ENCODE peak calls at places on chromosome 17, in four cellular contexts. One of them, this sample, is unnamed.

GRCh38 chr17:5438716-5439445 is at the start of gene C1QBP:
- DNase-seq in stimulated activated CD4-positive, alpha-beta T cell treated with anti-CD3 and anti-CD28 coated beads, Interleukin-12 subunit alpha, Interleukin-12 subunit beta, amount 100 ng/mL, for 4 hours: peak
- DNase-seq in activated T-helper 1 cell treated with Interleukin-2 at 50 U/mL for 16 hours: peak
- DNase-seq in stimulated activated CD8-positive, alpha-beta memory T cell treated with anti-CD3 and anti-CD28 coated beads, Interleukin-7, amount 100 ng/mL, for 1 hour: peak
- DNase-seq in this sample: peak

GRCh38 chr17:7992924-7993323 is 9.5 kb upstream of the GUCY2D start:
- DNase-seq in activated T-helper 1 cell treated with Interleukin-2 at 50 U/mL for 16 hours: no peak
- DNase-seq in stimulated activated CD4-positive, alpha-beta T cell treated with anti-CD3 and anti-CD28 coated beads, Interleukin-12 subunit alpha, Interleukin-12 subunit beta, amount 100 ng/mL, for 4 hours: no peak
- DNase-seq in stimulated activated CD8-positive, alpha-beta memory T cell treated with anti-CD3 and anti-CD28 coated beads, Interleukin-7, amount 100 ng/mL, for 1 hour: no peak
- DNase-seq in this sample: no peak

GRCh38 chr17:7988750-7989178 is 13.7 kb upstream of the GUCY2D start:
- DNase-seq in stimulated activated CD8-positive, alpha-beta memory T cell treated with anti-CD3 and anti-CD28 coated beads, Interleukin-7, amount 100 ng/mL, for 1 hour: no peak
- DNase-seq in activated T-helper 1 cell treated with Interleukin-2 at 50 U/mL for 16 hours: no peak
- DNase-seq in stimulated activated CD4-positive, alpha-beta T cell treated with anti-CD3 and anti-CD28 coated beads, Interleukin-12 subunit alpha, Interleukin-12 subunit beta, amount 100 ng/mL, for 4 hours: no peak
- DNase-seq in this sample: peak

GRCh38 chr17:50062323-50063243 is 6.7 kb downstream of the ITGA3 start:
- DNase-seq in stimulated activated CD4-positive, alpha-beta T cell treated with anti-CD3 and anti-CD28 coated beads, Interleukin-12 subunit alpha, Interleukin-12 subunit beta, amount 100 ng/mL, for 4 hours: no peak
- DNase-seq in stimulated activated CD8-positive, alpha-beta memory T cell treated with anti-CD3 and anti-CD28 coated beads, Interleukin-7, amount 100 ng/mL, for 1 hour: no peak
- DNase-seq in activated T-helper 1 cell treated with Interleukin-2 at 50 U/mL for 16 hours: no peak
- DNase-seq in this sample: no peak

GRCh38 chr17:63706346-63707102 is 6.6 kb upstream of the LIMD2 start:
- DNase-seq in stimulated activated CD4-positive, alpha-beta T cell treated with anti-CD3 and anti-CD28 coated beads, Interleukin-12 subunit alpha, Interleukin-12 subunit beta, amount 100 ng/mL, for 4 hours: no peak
- DNase-seq in stimulated activated CD8-positive, alpha-beta memory T cell treated with anti-CD3 and anti-CD28 coated beads, Interleukin-7, amount 100 ng/mL, for 1 hour: no peak
- DNase-seq in activated T-helper 1 cell treated with Interleukin-2 at 50 U/mL for 16 hours: no peak
- DNase-seq in this sample: no peak

GRCh38 chr17:9002610-9003354 is 18.5 kb upstream of the NTN1 start:
- DNase-seq in activated T-helper 1 cell treated with Interleukin-2 at 50 U/mL for 16 hours: no peak
- DNase-seq in stimulated activated CD8-positive, alpha-beta memory T cell treated with anti-CD3 and anti-CD28 coated beads, Interleukin-7, amount 100 ng/mL, for 1 hour: no peak
- DNase-seq in stimulated activated CD4-positive, alpha-beta T cell treated with anti-CD3 and anti-CD28 coated beads, Interleukin-12 subunit alpha, Interleukin-12 subunit beta, amount 100 ng/mL, for 4 hours: peak
- DNase-seq in this sample: peak

GRCh38 chr17:39867084-39867890 is 715 bp upstream of the ZPBP2 start:
- DNase-seq in stimulated activated CD8-positive, alpha-beta memory T cell treated with anti-CD3 and anti-CD28 coated beads, Interleukin-7, amount 100 ng/mL, for 1 hour: peak
- DNase-seq in activated T-helper 1 cell treated with Interleukin-2 at 50 U/mL for 16 hours: peak
- DNase-seq in stimulated activated CD4-positive, alpha-beta T cell treated with anti-CD3 and anti-CD28 coated beads, Interleukin-12 subunit alpha, Interleukin-12 subunit beta, amount 100 ng/mL, for 4 hours: peak
- DNase-seq in this sample: no peak

GRCh38 chr17:16181581-16181980 is 33.8 kb downstream of the NCOR1 start:
- DNase-seq in activated T-helper 1 cell treated with Interleukin-2 at 50 U/mL for 16 hours: no peak
- DNase-seq in stimulated activated CD4-positive, alpha-beta T cell treated with anti-CD3 and anti-CD28 coated beads, Interleukin-12 subunit alpha, Interleukin-12 subunit beta, amount 100 ng/mL, for 4 hours: no peak
- DNase-seq in stimulated activated CD8-positive, alpha-beta memory T cell treated with anti-CD3 and anti-CD28 coated beads, Interleukin-7, amount 100 ng/mL, for 1 hour: no peak
- DNase-seq in this sample: no peak

GRCh38 chr17:58301504-58302150 is 20.9 kb upstream of the MPO start:
- DNase-seq in activated T-helper 1 cell treated with Interleukin-2 at 50 U/mL for 16 hours: no peak
- DNase-seq in stimulated activated CD8-positive, alpha-beta memory T cell treated with anti-CD3 and anti-CD28 coated beads, Interleukin-7, amount 100 ng/mL, for 1 hour: no peak
- DNase-seq in stimulated activated CD4-positive, alpha-beta T cell treated with anti-CD3 and anti-CD28 coated beads, Interleukin-12 subunit alpha, Interleukin-12 subunit beta, amount 100 ng/mL, for 4 hours: no peak
- DNase-seq in this sample: no peak

GRCh38 chr17:16464641-16465312 is 27.2 kb downstream of the LRRC75A start:
- DNase-seq in stimulated activated CD8-positive, alpha-beta memory T cell treated with anti-CD3 and anti-CD28 coated beads, Interleukin-7, amount 100 ng/mL, for 1 hour: no peak
- DNase-seq in activated T-helper 1 cell treated with Interleukin-2 at 50 U/mL for 16 hours: no peak
- DNase-seq in stimulated activated CD4-positive, alpha-beta T cell treated with anti-CD3 and anti-CD28 coated beads, Interleukin-12 subunit alpha, Interleukin-12 subunit beta, amount 100 ng/mL, for 4 hours: no peak
- DNase-seq in this sample: no peak

GRCh38 chr17:2058521-2059124 is 3.7 kb downstream of the HIC1 start:
- DNase-seq in activated T-helper 1 cell treated with Interleukin-2 at 50 U/mL for 16 hours: peak
- DNase-seq in stimulated activated CD8-positive, alpha-beta memory T cell treated with anti-CD3 and anti-CD28 coated beads, Interleukin-7, amount 100 ng/mL, for 1 hour: peak
- DNase-seq in stimulated activated CD4-positive, alpha-beta T cell treated with anti-CD3 and anti-CD28 coated beads, Interleukin-12 subunit alpha, Interleukin-12 subunit beta, amount 100 ng/mL, for 4 hours: peak
- DNase-seq in this sample: peak

GRCh38 chr17:71527311-71527710 is 593.5 kb upstream of the SOX9 start:
- DNase-seq in activated T-helper 1 cell treated with Interleukin-2 at 50 U/mL for 16 hours: no peak
- DNase-seq in stimulated activated CD8-positive, alpha-beta memory T cell treated with anti-CD3 and anti-CD28 coated beads, Interleukin-7, amount 100 ng/mL, for 1 hour: no peak
- DNase-seq in stimulated activated CD4-positive, alpha-beta T cell treated with anti-CD3 and anti-CD28 coated beads, Interleukin-12 subunit alpha, Interleukin-12 subunit beta, amount 100 ng/mL, for 4 hours: no peak
- DNase-seq in this sample: no peak

GRCh38 chr17:60102632-60103047 is 23.9 kb upstream of the HEATR6 start:
- DNase-seq in stimulated activated CD4-positive, alpha-beta T cell treated with anti-CD3 and anti-CD28 coated beads, Interleukin-12 subunit alpha, Interleukin-12 subunit beta, amount 100 ng/mL, for 4 hours: peak
- DNase-seq in activated T-helper 1 cell treated with Interleukin-2 at 50 U/mL for 16 hours: no peak
- DNase-seq in stimulated activated CD8-positive, alpha-beta memory T cell treated with anti-CD3 and anti-CD28 coated beads, Interleukin-7, amount 100 ng/mL, for 1 hour: no peak
- DNase-seq in this sample: no peak

GRCh38 chr17:65072577-65073178 is 16.1 kb upstream of the GNA13 start:
- DNase-seq in stimulated activated CD4-positive, alpha-beta T cell treated with anti-CD3 and anti-CD28 coated beads, Interleukin-12 subunit alpha, Interleukin-12 subunit beta, amount 100 ng/mL, for 4 hours: no peak
- DNase-seq in stimulated activated CD8-positive, alpha-beta memory T cell treated with anti-CD3 and anti-CD28 coated beads, Interleukin-7, amount 100 ng/mL, for 1 hour: no peak
- DNase-seq in activated T-helper 1 cell treated with Interleukin-2 at 50 U/mL for 16 hours: no peak
- DNase-seq in this sample: no peak

GRCh38 chr17:28949185-28950016 is 1.9 kb downstream of the PHF12 start:
- DNase-seq in activated T-helper 1 cell treated with Interleukin-2 at 50 U/mL for 16 hours: peak
- DNase-seq in stimulated activated CD4-positive, alpha-beta T cell treated with anti-CD3 and anti-CD28 coated beads, Interleukin-12 subunit alpha, Interleukin-12 subunit beta, amount 100 ng/mL, for 4 hours: peak
- DNase-seq in stimulated activated CD8-positive, alpha-beta memory T cell treated with anti-CD3 and anti-CD28 coated beads, Interleukin-7, amount 100 ng/mL, for 1 hour: no peak
- DNase-seq in this sample: peak

GRCh38 chr17:63442074-63442473 is 4.0 kb downstream of the CYB561 start:
- DNase-seq in stimulated activated CD8-positive, alpha-beta memory T cell treated with anti-CD3 and anti-CD28 coated beads, Interleukin-7, amount 100 ng/mL, for 1 hour: no peak
- DNase-seq in activated T-helper 1 cell treated with Interleukin-2 at 50 U/mL for 16 hours: no peak
- DNase-seq in stimulated activated CD4-positive, alpha-beta T cell treated with anti-CD3 and anti-CD28 coated beads, Interleukin-12 subunit alpha, Interleukin-12 subunit beta, amount 100 ng/mL, for 4 hours: no peak
- DNase-seq in this sample: no peak

GRCh38 chr17:19010729-19011505 is 6.4 kb upstream of the FAM83G start:
- DNase-seq in activated T-helper 1 cell treated with Interleukin-2 at 50 U/mL for 16 hours: no peak
- DNase-seq in stimulated activated CD4-positive, alpha-beta T cell treated with anti-CD3 and anti-CD28 coated beads, Interleukin-12 subunit alpha, Interleukin-12 subunit beta, amount 100 ng/mL, for 4 hours: no peak
- DNase-seq in stimulated activated CD8-positive, alpha-beta memory T cell treated with anti-CD3 and anti-CD28 coated beads, Interleukin-7, amount 100 ng/mL, for 1 hour: no peak
- DNase-seq in this sample: no peak

GRCh38 chr17:29977836-29978235 is 36.4 kb downstream of the EFCAB5 start:
- DNase-seq in stimulated activated CD4-positive, alpha-beta T cell treated with anti-CD3 and anti-CD28 coated beads, Interleukin-12 subunit alpha, Interleukin-12 subunit beta, amount 100 ng/mL, for 4 hours: no peak
- DNase-seq in activated T-helper 1 cell treated with Interleukin-2 at 50 U/mL for 16 hours: no peak
- DNase-seq in stimulated activated CD8-positive, alpha-beta memory T cell treated with anti-CD3 and anti-CD28 coated beads, Interleukin-7, amount 100 ng/mL, for 1 hour: no peak
- DNase-seq in this sample: no peak

GRCh38 chr17:14316131-14316854 is 15.4 kb downstream of the HS3ST3B1 start:
- DNase-seq in stimulated activated CD4-positive, alpha-beta T cell treated with anti-CD3 and anti-CD28 coated beads, Interleukin-12 subunit alpha, Interleukin-12 subunit beta, amount 100 ng/mL, for 4 hours: no peak
- DNase-seq in stimulated activated CD8-positive, alpha-beta memory T cell treated with anti-CD3 and anti-CD28 coated beads, Interleukin-7, amount 100 ng/mL, for 1 hour: no peak
- DNase-seq in activated T-helper 1 cell treated with Interleukin-2 at 50 U/mL for 16 hours: no peak
- DNase-seq in this sample: no peak

GRCh38 chr17:13888043-13888442 is 181.3 kb upstream of the COX10 start:
- DNase-seq in activated T-helper 1 cell treated with Interleukin-2 at 50 U/mL for 16 hours: no peak
- DNase-seq in stimulated activated CD8-positive, alpha-beta memory T cell treated with anti-CD3 and anti-CD28 coated beads, Interleukin-7, amount 100 ng/mL, for 1 hour: no peak
- DNase-seq in stimulated activated CD4-positive, alpha-beta T cell treated with anti-CD3 and anti-CD28 coated beads, Interleukin-12 subunit alpha, Interleukin-12 subunit beta, amount 100 ng/mL, for 4 hours: no peak
- DNase-seq in this sample: no peak

GRCh38 chr17:47941998-47942490 is 673 bp downstream of the PNPO start:
- DNase-seq in stimulated activated CD8-positive, alpha-beta memory T cell treated with anti-CD3 and anti-CD28 coated beads, Interleukin-7, amount 100 ng/mL, for 1 hour: no peak
- DNase-seq in activated T-helper 1 cell treated with Interleukin-2 at 50 U/mL for 16 hours: no peak
- DNase-seq in stimulated activated CD4-positive, alpha-beta T cell treated with anti-CD3 and anti-CD28 coated beads, Interleukin-12 subunit alpha, Interleukin-12 subunit beta, amount 100 ng/mL, for 4 hours: peak
- DNase-seq in this sample: no peak

GRCh38 chr17:31373150-31374082 is 18.1 kb upstream of the RAB11FIP4 start:
- DNase-seq in stimulated activated CD8-positive, alpha-beta memory T cell treated with anti-CD3 and anti-CD28 coated beads, Interleukin-7, amount 100 ng/mL, for 1 hour: no peak
- DNase-seq in stimulated activated CD4-positive, alpha-beta T cell treated with anti-CD3 and anti-CD28 coated beads, Interleukin-12 subunit alpha, Interleukin-12 subunit beta, amount 100 ng/mL, for 4 hours: no peak
- DNase-seq in activated T-helper 1 cell treated with Interleukin-2 at 50 U/mL for 16 hours: no peak
- DNase-seq in this sample: no peak

GRCh38 chr17:2035549-2036490 is 5.9 kb downstream of the DPH1 start:
- DNase-seq in stimulated activated CD4-positive, alpha-beta T cell treated with anti-CD3 and anti-CD28 coated beads, Interleukin-12 subunit alpha, Interleukin-12 subunit beta, amount 100 ng/mL, for 4 hours: no peak
- DNase-seq in stimulated activated CD8-positive, alpha-beta memory T cell treated with anti-CD3 and anti-CD28 coated beads, Interleukin-7, amount 100 ng/mL, for 1 hour: no peak
- DNase-seq in activated T-helper 1 cell treated with Interleukin-2 at 50 U/mL for 16 hours: no peak
- DNase-seq in this sample: no peak

GRCh38 chr17:71656987-71657858 is 463.6 kb upstream of the SOX9 start:
- DNase-seq in stimulated activated CD8-positive, alpha-beta memory T cell treated with anti-CD3 and anti-CD28 coated beads, Interleukin-7, amount 100 ng/mL, for 1 hour: no peak
- DNase-seq in stimulated activated CD4-positive, alpha-beta T cell treated with anti-CD3 and anti-CD28 coated beads, Interleukin-12 subunit alpha, Interleukin-12 subunit beta, amount 100 ng/mL, for 4 hours: no peak
- DNase-seq in activated T-helper 1 cell treated with Interleukin-2 at 50 U/mL for 16 hours: no peak
- DNase-seq in this sample: no peak

GRCh38 chr17:27244481-27245223 is 49.3 kb upstream of the WSB1 start:
- DNase-seq in stimulated activated CD8-positive, alpha-beta memory T cell treated with anti-CD3 and anti-CD28 coated beads, Interleukin-7, amount 100 ng/mL, for 1 hour: no peak
- DNase-seq in activated T-helper 1 cell treated with Interleukin-2 at 50 U/mL for 16 hours: no peak
- DNase-seq in stimulated activated CD4-positive, alpha-beta T cell treated with anti-CD3 and anti-CD28 coated beads, Interleukin-12 subunit alpha, Interleukin-12 subunit beta, amount 100 ng/mL, for 4 hours: no peak
- DNase-seq in this sample: no peak

GRCh38 chr17:66625321-66625767 is 209.6 kb upstream of the CACNG5 start:
- DNase-seq in stimulated activated CD4-positive, alpha-beta T cell treated with anti-CD3 and anti-CD28 coated beads, Interleukin-12 subunit alpha, Interleukin-12 subunit beta, amount 100 ng/mL, for 4 hours: no peak
- DNase-seq in stimulated activated CD8-positive, alpha-beta memory T cell treated with anti-CD3 and anti-CD28 coated beads, Interleukin-7, amount 100 ng/mL, for 1 hour: no peak
- DNase-seq in activated T-helper 1 cell treated with Interleukin-2 at 50 U/mL for 16 hours: no peak
- DNase-seq in this sample: no peak

GRCh38 chr17:81064746-81065475 is 30.0 kb downstream of the BAIAP2 start:
- DNase-seq in activated T-helper 1 cell treated with Interleukin-2 at 50 U/mL for 16 hours: no peak
- DNase-seq in stimulated activated CD8-positive, alpha-beta memory T cell treated with anti-CD3 and anti-CD28 coated beads, Interleukin-7, amount 100 ng/mL, for 1 hour: no peak
- DNase-seq in stimulated activated CD4-positive, alpha-beta T cell treated with anti-CD3 and anti-CD28 coated beads, Interleukin-12 subunit alpha, Interleukin-12 subunit beta, amount 100 ng/mL, for 4 hours: no peak
- DNase-seq in this sample: no peak

GRCh38 chr17:81498953-81499600 is 13.5 kb downstream of the ACTG1 start:
- DNase-seq in stimulated activated CD8-positive, alpha-beta memory T cell treated with anti-CD3 and anti-CD28 coated beads, Interleukin-7, amount 100 ng/mL, for 1 hour: no peak
- DNase-seq in stimulated activated CD4-positive, alpha-beta T cell treated with anti-CD3 and anti-CD28 coated beads, Interleukin-12 subunit alpha, Interleukin-12 subunit beta, amount 100 ng/mL, for 4 hours: no peak
- DNase-seq in activated T-helper 1 cell treated with Interleukin-2 at 50 U/mL for 16 hours: no peak
- DNase-seq in this sample: no peak

GRCh38 chr17:1241904-1242303 is 28.3 kb upstream of the BHLHA9 start:
- DNase-seq in stimulated activated CD4-positive, alpha-beta T cell treated with anti-CD3 and anti-CD28 coated beads, Interleukin-12 subunit alpha, Interleukin-12 subunit beta, amount 100 ng/mL, for 4 hours: no peak
- DNase-seq in activated T-helper 1 cell treated with Interleukin-2 at 50 U/mL for 16 hours: no peak
- DNase-seq in stimulated activated CD8-positive, alpha-beta memory T cell treated with anti-CD3 and anti-CD28 coated beads, Interleukin-7, amount 100 ng/mL, for 1 hour: no peak
- DNase-seq in this sample: no peak

GRCh38 chr17:3033741-3034577 is 29.4 kb downstream of the OR1D5 start:
- DNase-seq in stimulated activated CD8-positive, alpha-beta memory T cell treated with anti-CD3 and anti-CD28 coated beads, Interleukin-7, amount 100 ng/mL, for 1 hour: no peak
- DNase-seq in stimulated activated CD4-positive, alpha-beta T cell treated with anti-CD3 and anti-CD28 coated beads, Interleukin-12 subunit alpha, Interleukin-12 subunit beta, amount 100 ng/mL, for 4 hours: no peak
- DNase-seq in activated T-helper 1 cell treated with Interleukin-2 at 50 U/mL for 16 hours: no peak
- DNase-seq in this sample: no peak

GRCh38 chr17:39563476-39563875 is 44.2 kb downstream of the NEUROD2 start:
- DNase-seq in activated T-helper 1 cell treated with Interleukin-2 at 50 U/mL for 16 hours: no peak
- DNase-seq in stimulated activated CD4-positive, alpha-beta T cell treated with anti-CD3 and anti-CD28 coated beads, Interleukin-12 subunit alpha, Interleukin-12 subunit beta, amount 100 ng/mL, for 4 hours: no peak
- DNase-seq in stimulated activated CD8-positive, alpha-beta memory T cell treated with anti-CD3 and anti-CD28 coated beads, Interleukin-7, amount 100 ng/mL, for 1 hour: no peak
- DNase-seq in this sample: no peak

GRCh38 chr17:72683506-72684404 is 408.7 kb downstream of the SLC39A11 start:
- DNase-seq in stimulated activated CD8-positive, alpha-beta memory T cell treated with anti-CD3 and anti-CD28 coated beads, Interleukin-7, amount 100 ng/mL, for 1 hour: no peak
- DNase-seq in activated T-helper 1 cell treated with Interleukin-2 at 50 U/mL for 16 hours: no peak
- DNase-seq in stimulated activated CD4-positive, alpha-beta T cell treated with anti-CD3 and anti-CD28 coated beads, Interleukin-12 subunit alpha, Interleukin-12 subunit beta, amount 100 ng/mL, for 4 hours: no peak
- DNase-seq in this sample: no peak

GRCh38 chr17:10702574-10702973 is 5.2 kb downstream of the ADPRM start:
- DNase-seq in stimulated activated CD4-positive, alpha-beta T cell treated with anti-CD3 and anti-CD28 coated beads, Interleukin-12 subunit alpha, Interleukin-12 subunit beta, amount 100 ng/mL, for 4 hours: no peak
- DNase-seq in stimulated activated CD8-positive, alpha-beta memory T cell treated with anti-CD3 and anti-CD28 coated beads, Interleukin-7, amount 100 ng/mL, for 1 hour: no peak
- DNase-seq in activated T-helper 1 cell treated with Interleukin-2 at 50 U/mL for 16 hours: no peak
- DNase-seq in this sample: no peak

GRCh38 chr17:3888343-3889171 is 4.3 kb downstream of the CAMKK1 start:
- DNase-seq in stimulated activated CD4-positive, alpha-beta T cell treated with anti-CD3 and anti-CD28 coated beads, Interleukin-12 subunit alpha, Interleukin-12 subunit beta, amount 100 ng/mL, for 4 hours: no peak
- DNase-seq in activated T-helper 1 cell treated with Interleukin-2 at 50 U/mL for 16 hours: no peak
- DNase-seq in stimulated activated CD8-positive, alpha-beta memory T cell treated with anti-CD3 and anti-CD28 coated beads, Interleukin-7, amount 100 ng/mL, for 1 hour: no peak
- DNase-seq in this sample: no peak

This sample was measured in neural crest cell.